ENCODE peak calls at places on chromosomes 16 and 17, in ten cellular contexts. A, T, W, I, P, C, Y, B, N and X are unnamed samples.

GRCh38 chr17:73455050-73455687 is 143.4 kb upstream of the CDC42EP4 start:
- DNase-seq in A (no peak), T (no peak), W (no peak), I (no peak), P (no peak), C (peak; percentile 25), Y (no peak), B (no peak), N (no peak), X (no peak)

GRCh38 chr16:58461056-58461455 is 38.9 kb upstream of the NDRG4 start:
- DNase-seq in A (no peak), T (peak; percentile 73), W (no peak), I (no peak), P (no peak), C (no peak), Y (no peak), B (no peak), N (no peak), X (no peak)

GRCh38 chr17:72173475-72174116 is 52.8 kb downstream of the SOX9 start:
- DNase-seq in A (no peak), T (no peak), W (no peak), I (no peak), P (no peak), C (no peak), Y (no peak), B (no peak), N (no peak), X (no peak)

GRCh38 chr17:14225153-14226004 is 11.3 kb downstream of the CDRT15 start:
- DNase-seq in A (no peak), T (no peak), W (no peak), I (no peak), P (no peak), C (no peak), Y (no peak), B (peak; percentile 57), N (no peak), X (no peak)

GRCh38 chr17:11610999-11611566 is 12.8 kb downstream of the DNAH9 start:
- DNase-seq in A (no peak), T (no peak), W (no peak), I (no peak), P (no peak), C (no peak), Y (no peak), B (no peak), N (no peak), X (no peak)

GRCh38 chr17:50931003-50931878 is 65.1 kb upstream of the TOB1 start:
- DNase-seq in A (peak; percentile 86), T (peak; percentile 75), W (peak; percentile 89), I (peak; percentile 95), P (peak; percentile 78), C (no peak), Y (peak; percentile 74), B (no peak), N (no peak), X (peak; percentile 90)

GRCh38 chr16:88407807-88408206 is 25.0 kb downstream of the ZNF469 start:
- DNase-seq in A (no peak), T (no peak), W (no peak), I (no peak), P (no peak), C (no peak), Y (no peak), B (no peak), N (no peak), X (no peak)

GRCh38 chr16:19868421-19868820 is 16.2 kb downstream of the GPRC5B start:
- DNase-seq in A (no peak), T (no peak), W (no peak), I (no peak), P (no peak), C (no peak), Y (no peak), B (no peak), N (no peak), X (no peak)

GRCh38 chr17:82444284-82444893 is 6.2 kb downstream of the CYBC1 start:
- DNase-seq in A (no peak), T (no peak), W (no peak), I (no peak), P (no peak), C (no peak), Y (no peak), B (no peak), N (no peak), X (no peak)
- H3K4me3 ChIP-seq in A (no peak overlapping the region), T (no peak overlapping the region), W (no peak overlapping the region), I (no peak overlapping the region), P (no peak overlapping the region), C (no peak overlapping the region), Y (no peak overlapping the region), B (no peak overlapping the region), N (no peak overlapping the region), X (no peak overlapping the region)

GRCh38 chr17:37276475-37276874 is 99.3 kb upstream of the C17orf78 start:
- DNase-seq in A (peak; percentile 40), T (peak; percentile 80), W (no peak), I (no peak), P (no peak), C (no peak), Y (no peak), B (no peak), N (no peak), X (no peak)
- TF ChIP-seq CTCF in A (no peak), T (no peak), W (no peak), I (no peak), P (no peak), C (no peak), Y (no peak), B (no peak), N (no peak), X (no peak)

GRCh38 chr17:43917016-43917347 is 9.6 kb upstream of the MPP2 start:
- DNase-seq in A (no peak), T (no peak), W (no peak), I (no peak), P (no peak), C (no peak), Y (no peak), B (no peak), N (no peak), X (no peak)
- H3K4me3 ChIP-seq in A (no peak overlapping the region), T (no peak overlapping the region), W (no peak overlapping the region), I (no peak overlapping the region), P (no peak overlapping the region), C (peak overlapping the region; percentile 7), Y (no peak overlapping the region), B (peak overlapping the region; percentile 40), N (peak overlapping the region; percentile 34), X (no peak overlapping the region)

GRCh38 chr16:70656712-70657263 is 10.4 kb downstream of the IL34 start:
- DNase-seq in A (no peak), T (no peak), W (no peak), I (no peak), P (no peak), C (no peak), Y (no peak), B (no peak), N (no peak), X (no peak)
- TF ChIP-seq CTCF in A (no peak), T (no peak), W (no peak), I (no peak), P (no peak), C (no peak), Y (no peak), B (no peak), N (no peak), X (no peak)

GRCh38 chr16:86569843-86570447 is 3.3 kb downstream of the FOXC2 start:
- DNase-seq in A (no peak), T (no peak), W (no peak), I (no peak), P (no peak), C (no peak), Y (peak; percentile 8), B (no peak), N (no peak), X (no peak)

GRCh38 chr16:86568677-86569623 is 2.3 kb downstream of the FOXC2 start:
- DNase-seq in A (no peak), T (no peak), W (no peak), I (no peak), P (no peak), C (no peak), Y (no peak), B (no peak), N (no peak), X (no peak)

GRCh38 chr16:86571197-86571915 is 4.7 kb downstream of the FOXC2 start:
- DNase-seq in A (no peak), T (no peak), W (no peak), I (no peak), P (no peak), C (no peak), Y (no peak), B (no peak), N (no peak), X (no peak)

GRCh38 chr16:86572041-86572521 is 5.5 kb downstream of the FOXC2 start:
- DNase-seq in A (no peak), T (no peak), W (no peak), I (no peak), P (no peak), C (no peak), Y (no peak), B (no peak), N (no peak), X (no peak)

DNA sequence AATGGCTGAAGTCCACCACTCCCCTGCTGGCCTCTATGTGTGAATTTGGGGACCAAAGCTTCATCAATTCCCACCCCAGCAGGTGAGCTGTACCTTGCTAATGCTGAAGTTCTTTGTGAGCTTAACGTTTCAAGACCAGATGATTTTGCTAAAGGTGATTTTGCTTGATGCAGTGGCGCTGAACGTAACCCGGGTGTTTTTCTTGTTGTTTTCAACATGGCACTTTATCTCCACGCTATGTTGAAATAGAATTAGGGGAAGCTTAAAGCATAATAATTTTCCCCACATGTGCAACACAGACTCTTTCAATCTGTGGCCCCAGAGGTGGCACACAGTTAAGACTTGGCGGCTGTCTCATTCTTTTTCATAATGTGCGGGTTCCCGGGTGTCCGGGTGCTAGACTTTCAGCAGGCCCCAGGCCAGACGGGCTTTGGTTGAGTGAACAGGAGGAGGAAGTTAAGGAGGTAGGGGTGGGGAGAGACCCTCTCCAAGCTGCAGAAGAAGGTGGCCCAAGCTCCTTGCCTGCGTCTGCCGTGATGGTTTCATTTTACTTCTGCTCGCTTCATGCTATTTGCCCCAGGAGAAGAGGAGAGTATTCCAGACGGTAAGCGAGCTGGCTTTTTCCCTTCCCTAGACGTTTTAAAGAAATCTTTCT is 4.0 kb downstream of the FOXC2 start:
- DNase-seq in A (no peak), T (no peak), W (no peak), I (no peak), P (no peak), C (no peak), Y (peak; percentile 60), B (no peak), N (no peak), X (no peak)
- H3K4me3 ChIP-seq in A (no peak overlapping the region), T (no peak overlapping the region), W (no peak overlapping the region), I (no peak overlapping the region), P (no peak overlapping the region), C (no peak overlapping the region), Y (peak overlapping the region; percentile 48), B (no peak overlapping the region), N (no peak overlapping the region), X (peak overlapping the region; percentile 59)

GRCh38 chr17:78351449-78352006 is 8.3 kb downstream of the SOCS3 start:
- DNase-seq in A (peak; percentile 86), T (no peak), W (peak; percentile 72), I (peak; percentile 99), P (peak; percentile 92), C (peak; percentile 90), Y (no peak), B (peak; percentile 99), N (no peak), X (peak; percentile 98)
- TF ChIP-seq CTCF in A (no peak), T (no peak), W (no peak), I (no peak), P (no peak), C (no peak), Y (no peak), B (no peak), N (no peak), X (no peak)

GRCh38 chr17:81941484-81942166 is 4.5 kb upstream of the PYCR1 start:
- DNase-seq in A (no peak), T (no peak), W (peak; percentile 26), I (no peak), P (no peak), C (no peak), Y (peak; percentile 63), B (no peak), N (no peak), X (no peak)
- H3K4me3 ChIP-seq in A (no peak overlapping the region), T (no peak overlapping the region), W (no peak overlapping the region), I (no peak overlapping the region), P (no peak overlapping the region), C (no peak overlapping the region), Y (peak overlapping the region; percentile 13), B (no peak overlapping the region), N (no peak overlapping the region), X (peak overlapping the region; percentile 24)